ENCODE peak calls at places on chromosomes 3 and 15, in five cellular contexts. Y, E, C, B and O are unnamed samples.

GRCh38 chr3:76107935-76108570 is 322.7 kb upstream of the ZNF717 start:
- DNase-seq in Y (peak), E (peak), C (peak), B (no peak), O (peak)

GRCh38 chr3:181629701-181630100 is 82.0 kb upstream of the SOX2 start:
- DNase-seq in Y (no peak), E (no peak), C (no peak), B (no peak), O (no peak)

GRCh38 chr3:10707984-10708868 is 107.8 kb upstream of the SLC6A11 start:
- DNase-seq in Y (no peak), E (no peak), C (no peak), B (peak), O (no peak)

GRCh38 chr3:58143417-58144055 is 67.2 kb downstream of the DNASE1L3 start:
- DNase-seq in Y (no peak), E (no peak), C (peak), B (no peak), O (no peak)

GRCh38 chr15:40283615-40284306 is 897 bp upstream of the ANKRD63 start:
- DNase-seq in Y (no peak), E (no peak), C (no peak), B (no peak), O (no peak)

GRCh38 chr15:100438570-100438969 is 90.2 kb downstream of the CERS3 start:
- DNase-seq in Y (no peak), E (no peak), C (no peak), B (no peak), O (no peak)

GRCh38 chr3:169237181-169237580 is 426.3 kb downstream of the MECOM start:
- DNase-seq in Y (no peak), E (no peak), C (no peak), B (no peak), O (no peak)

GRCh38 chr15:42650208-42651066 is 75.0 kb downstream of the STARD9 start:
- DNase-seq in Y (peak), E (peak), C (peak), B (peak), O (peak)

GRCh38 chr3:8622873-8623725 is 21.5 kb downstream of the SSUH2 start:
- DNase-seq in Y (peak), E (peak), C (peak), B (peak), O (peak)

GRCh38 chr3:42686832-42687650 is 1.7 kb downstream of the KLHL40 start:
- DNase-seq in Y (no peak), E (no peak), C (no peak), B (no peak), O (no peak)

GRCh38 chr15:81224232-81224631 is 27.6 kb downstream of the IL16 start:
- DNase-seq in Y (no peak), E (no peak), C (no peak), B (no peak), O (no peak)

GRCh38 chr3:151459360-151459759 is 1.5 kb downstream of the IGSF10 start:
- DNase-seq in Y (no peak), E (no peak), C (no peak), B (no peak), O (no peak)

GRCh38 chr3:70312336-70312735 is at the start of gene MDFIC2:
- DNase-seq in Y (no peak), E (no peak), C (no peak), B (peak), O (no peak)

GRCh38 chr3:124776856-124777255 is 46.6 kb downstream of the UMPS start:
- DNase-seq in Y (no peak), E (no peak), C (no peak), B (no peak), O (no peak)

GRCh38 chr15:64673866-64674265 is 101.5 kb downstream of the RBPMS2 start:
- DNase-seq in Y (no peak), E (no peak), C (no peak), B (no peak), O (no peak)

GRCh38 chr3:46193436-46193835 is 14.7 kb downstream of the CCR1 start:
- DNase-seq in Y (no peak), E (no peak), C (no peak), B (no peak), O (no peak)

GRCh38 chr15:32735948-32736347 is 18.1 kb downstream of the GREM1 start:
- DNase-seq in Y (no peak), E (no peak), C (no peak), B (no peak), O (no peak)

GRCh38 chr3:186534113-186534669 is 10.0 kb downstream of the CRYGS start:
- DNase-seq in Y (no peak), E (no peak), C (no peak), B (no peak), O (no peak)

GRCh38 chr3:186532641-186533072 is 11.5 kb downstream of the CRYGS start:
- DNase-seq in Y (no peak), E (no peak), C (no peak), B (no peak), O (no peak)

GRCh38 chr3:186540444-186541226 is 3.5 kb downstream of the CRYGS start:
- DNase-seq in Y (peak), E (peak), C (peak), B (peak), O (peak)

GRCh38 chr3:186538779-186539178 is 5.4 kb downstream of the CRYGS start:
- DNase-seq in Y (no peak), E (no peak), C (no peak), B (no peak), O (no peak)

DNA sequence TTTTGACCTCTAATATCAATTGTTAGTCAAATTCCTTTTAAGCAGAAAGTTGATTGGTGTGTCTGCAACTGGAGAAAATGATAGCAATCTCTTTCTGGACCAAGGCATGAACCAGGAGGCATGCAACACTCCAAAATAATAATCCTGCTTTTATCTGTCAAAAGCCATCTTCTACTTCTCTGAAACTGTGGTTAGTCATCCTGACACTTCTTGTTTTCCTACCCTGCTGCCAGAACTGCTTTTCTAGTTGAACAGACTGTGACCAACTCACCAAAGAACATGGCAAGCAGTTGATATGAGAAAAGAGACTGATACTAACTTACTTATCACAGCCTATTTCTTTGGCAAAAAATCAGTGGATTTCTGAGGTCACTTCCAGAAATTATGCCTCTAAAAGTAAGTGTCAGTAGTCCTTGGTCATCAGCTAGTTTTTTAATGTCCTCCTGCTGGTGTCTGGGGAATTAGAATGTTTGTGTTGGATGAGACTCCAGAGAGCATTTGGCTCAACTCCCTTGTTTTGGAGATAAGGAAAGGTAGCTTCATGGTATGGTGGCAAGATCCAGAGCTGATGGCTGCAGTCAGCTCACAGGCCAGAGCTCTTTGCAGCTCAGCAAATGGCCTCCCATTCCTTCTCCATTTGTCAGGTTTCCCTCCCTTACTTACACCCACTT is 7.2 kb downstream of the CRYGS start:
- DNase-seq in Y (no peak), E (peak), C (no peak), B (no peak), O (no peak)
- TF ChIP-seq ZNF274 in Y (no peak), E (no peak), C (no peak), B (no peak), O (no peak)

DNA sequence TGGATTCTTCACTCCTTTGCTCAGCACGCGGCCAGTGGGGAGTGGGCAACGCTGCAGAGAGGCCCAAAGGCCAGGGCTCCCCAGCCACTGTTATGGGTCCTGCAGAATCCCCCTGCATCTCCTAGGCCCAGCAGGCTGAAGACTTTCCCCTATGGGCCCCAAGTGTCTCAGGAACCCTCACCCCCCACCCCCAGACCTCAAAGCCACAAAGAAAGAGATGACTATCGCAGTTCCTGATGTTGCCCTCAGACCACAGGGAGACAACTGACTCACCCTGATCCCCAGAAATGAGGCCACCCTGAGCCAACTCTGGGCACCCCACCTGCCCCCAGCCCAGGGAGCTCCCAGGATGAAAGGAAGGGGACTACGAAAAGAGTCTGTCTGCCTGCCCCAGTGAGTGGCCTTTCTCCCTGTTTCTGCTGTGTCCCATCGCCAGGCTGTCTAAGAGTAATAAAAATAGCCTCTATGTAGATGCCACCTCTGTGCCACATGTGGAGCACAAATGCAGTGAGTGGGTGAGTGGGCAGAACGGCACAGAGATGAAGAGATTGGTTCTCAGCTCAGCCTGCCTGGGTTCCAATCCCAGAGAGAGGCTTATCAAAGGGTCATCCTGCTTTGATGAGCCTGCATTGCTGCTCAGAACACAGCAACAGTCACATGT is 283.0 kb downstream of the UACA start:
- DNase-seq in Y (no peak), E (no peak), C (no peak), B (no peak), O (no peak)
- TF ChIP-seq YY1 in Y (no peak), E (no peak), C (no peak), B (no peak), O (no peak)

GRCh38 chr3:143119009-143119914 is at the start of gene CHST2:
- DNase-seq in Y (no peak), E (peak), C (no peak), B (peak), O (peak)

GRCh38 chr3:143119974-143120715 is 574 bp downstream of the CHST2 start:
- DNase-seq in Y (no peak), E (peak), C (no peak), B (peak), O (peak)

GRCh38 chr3:143122089-143122430 is 2.5 kb downstream of the CHST2 start:
- DNase-seq in Y (no peak), E (no peak), C (no peak), B (no peak), O (no peak)

GRCh38 chr3:143121240-143122088 is 1.9 kb downstream of the CHST2 start:
- DNase-seq in Y (no peak), E (no peak), C (no peak), B (peak), O (peak)

DNA sequence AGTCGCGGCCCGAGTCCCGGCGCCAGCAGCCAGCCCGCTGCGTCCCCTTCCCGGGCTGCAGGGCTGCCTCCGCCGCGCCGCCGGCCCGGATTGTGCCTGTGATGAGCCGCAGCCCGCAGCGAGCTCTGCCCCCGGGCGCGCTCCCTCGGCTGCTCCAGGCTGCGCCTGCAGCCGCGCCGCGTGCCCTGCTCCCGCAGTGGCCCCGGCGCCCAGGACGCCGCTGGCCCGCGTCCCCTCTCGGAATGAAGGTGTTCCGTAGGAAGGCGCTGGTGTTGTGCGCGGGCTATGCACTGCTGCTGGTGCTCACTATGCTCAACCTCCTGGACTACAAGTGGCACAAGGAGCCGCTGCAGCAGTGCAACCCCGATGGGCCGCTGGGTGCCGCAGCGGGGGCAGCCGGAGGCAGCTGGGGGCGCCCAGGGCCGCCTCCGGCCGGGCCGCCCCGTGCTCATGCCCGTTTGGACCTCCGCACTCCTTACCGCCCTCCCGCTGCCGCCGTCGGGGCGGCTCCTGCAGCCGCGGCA is 1.2 kb downstream of the CHST2 start:
- DNase-seq in Y (no peak), E (no peak), C (no peak), B (peak), O (no peak)
- TF ChIP-seq ZNF274 in Y (no peak), E (no peak), C (no peak), B (no peak), O (no peak)

DNA sequence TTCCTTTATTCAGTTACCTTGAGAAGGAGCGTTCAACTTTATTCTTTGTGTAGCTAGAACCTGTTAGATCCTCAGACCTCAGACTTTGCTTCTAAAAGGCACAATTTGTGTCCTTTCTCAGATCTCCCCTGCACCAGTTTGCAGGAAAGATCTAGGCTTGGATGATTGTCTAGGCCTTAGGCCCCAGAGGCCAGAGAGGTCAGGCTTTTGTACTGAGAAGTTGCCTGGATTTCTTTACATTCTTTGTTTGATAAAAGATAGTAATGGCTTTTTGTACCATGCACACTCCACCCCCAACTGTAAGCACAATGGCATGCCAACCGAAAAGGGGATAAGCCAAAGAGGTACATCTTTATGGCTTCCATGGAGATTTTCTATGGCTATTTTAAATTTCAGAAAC is 719.6 kb upstream of the NR2F2 start:
- DNase-seq in Y (no peak), E (no peak), C (no peak), B (no peak), O (no peak)
- TF ChIP-seq YY1 in Y (no peak), E (no peak), C (no peak), B (no peak), O (no peak)

GRCh38 chr15:41561104-41561776 is 2.2 kb downstream of the TYRO3 start:
- DNase-seq in Y (no peak), E (no peak), C (no peak), B (no peak), O (no peak)
- TF ChIP-seq ZNF274 in Y (no peak), E (no peak), C (no peak), B (no peak), O (no peak)

GRCh38 chr15:50219820-50220219 is 37.8 kb downstream of the SLC27A2 start:
- DNase-seq in Y (peak), E (no peak), C (no peak), B (no peak), O (no peak)
- TF ChIP-seq YY1 in Y (no peak), E (no peak), C (no peak), B (no peak), O (no peak)

GRCh38 chr3:18290130-18290529 is 135.0 kb downstream of the SATB1 start:
- DNase-seq in Y (no peak), E (no peak), C (no peak), B (no peak), O (no peak)

GRCh38 chr3:18300916-18301315 is 124.2 kb downstream of the SATB1 start:
- DNase-seq in Y (no peak), E (no peak), C (no peak), B (no peak), O (no peak)

GRCh38 chr3:18297131-18297530 is 128.0 kb downstream of the SATB1 start:
- DNase-seq in Y (no peak), E (no peak), C (no peak), B (no peak), O (no peak)

DNA sequence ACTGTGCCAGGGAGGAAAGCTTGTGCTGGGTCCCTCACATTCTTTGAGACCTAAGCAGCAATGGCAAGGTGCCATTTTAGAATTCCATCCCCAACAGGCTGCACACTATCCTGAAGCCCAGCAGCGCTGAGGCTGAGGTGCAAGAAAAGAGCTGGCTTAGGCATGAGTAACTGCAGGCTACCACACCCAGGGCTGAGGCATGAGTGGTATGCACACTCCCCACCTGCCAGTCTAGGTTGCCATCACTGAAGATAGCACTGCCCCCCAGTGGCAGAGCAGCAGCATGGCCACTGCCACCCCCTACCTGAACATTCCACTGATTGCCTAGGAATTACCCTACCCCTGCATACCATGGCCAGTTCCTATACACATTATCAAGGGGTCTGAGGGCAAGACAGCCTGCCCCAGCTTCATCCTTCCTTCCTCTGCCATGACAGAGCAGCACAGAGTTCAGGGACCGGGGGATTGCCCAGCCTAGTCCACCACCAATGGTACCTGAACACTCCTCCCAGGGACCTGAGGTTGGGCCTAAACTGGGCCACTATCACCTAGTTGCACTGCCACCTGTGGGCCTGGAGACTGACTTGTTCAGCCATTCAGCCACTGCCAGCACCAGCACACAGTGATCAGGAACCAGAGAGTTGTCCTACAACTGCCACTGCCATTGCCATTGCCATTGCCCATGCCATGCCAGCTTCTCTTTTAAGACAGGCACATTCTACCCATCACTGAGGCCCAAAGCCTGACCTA is 129.8 kb downstream of the SATB1 start:
- DNase-seq in Y (peak), E (peak), C (peak), B (peak), O (peak)
- TF ChIP-seq ZNF274 in Y (no peak), E (no peak), C (no peak), B (no peak), O (no peak)

GRCh38 chr3:77835916-77836315 is 796.0 kb downstream of the ROBO2 start:
- DNase-seq in Y (no peak), E (no peak), C (no peak), B (no peak), O (no peak)
- TF ChIP-seq YY1 in Y (no peak), E (no peak), C (no peak), B (no peak), O (no peak)

GRCh38 chr3:37997321-37997720 is 6.7 kb downstream of the VILL start:
- DNase-seq in Y (no peak), E (no peak), C (no peak), B (no peak), O (no peak)

GRCh38 chr3:37993811-37994638 is 3.4 kb downstream of the VILL start:
- DNase-seq in Y (no peak), E (peak), C (no peak), B (peak), O (no peak)

GRCh38 chr3:37996785-37997301 is 6.3 kb downstream of the VILL start:
- DNase-seq in Y (peak), E (peak), C (peak), B (peak), O (peak)

GRCh38 chr3:37994639-37994972 is 4.0 kb downstream of the VILL start:
- DNase-seq in Y (no peak), E (no peak), C (no peak), B (no peak), O (no peak)

GRCh38 chr3:37995652-37996641 is 5.4 kb downstream of the VILL start:
- DNase-seq in Y (no peak), E (no peak), C (peak), B (no peak), O (no peak)
- TF ChIP-seq ZNF274 in Y (no peak), E (no peak), C (no peak), B (no peak), O (no peak)